ENCODE peak calls at places on chromosomes 13 and 19, in nine cellular contexts. X is aorta; D is kidney; P is lower lobe of right lung; V is CD8-positive, alpha-beta T cell; B is osteoblast; H is cardiac muscle cell; W is dorsolateral prefrontal cortex; Q is pancreas. C is an unnamed sample.

GRCh38 chr19:8308891-8309291 is 733 bp upstream of the CD320 start:
- DNase-seq in X (peak; percentile 43), D (peak; percentile 36), P (peak; percentile 30), V (no peak), B (no peak), H (no peak), W (no peak), Q (peak; percentile 33), C (no peak)

GRCh38 chr13:100645382-100645781 is 29.2 kb downstream of the TMTC4 start:
- DNase-seq in X (no peak), D (no peak), P (no peak), V (no peak), B (no peak), H (no peak), W (no peak), Q (no peak), C (no peak)

GRCh38 chr13:27599845-27600553 is 20.3 kb downstream of the LNX2 start:
- DNase-seq in X (no peak), D (no peak), P (no peak), V (no peak), B (peak; percentile 55), H (peak; percentile 47), W (no peak), Q (no peak), C (no peak)

GRCh38 chr13:73596382-73596781 is 537.6 kb downstream of the KLF5 start:
- DNase-seq in X (no peak), D (no peak), P (no peak), V (no peak), B (no peak), H (no peak), W (no peak), Q (no peak), C (no peak)

GRCh38 chr13:91314888-91315287 is 32.6 kb upstream of the MIR17HG start:
- DNase-seq in X (no peak), D (no peak), P (no peak), V (no peak), B (no peak), H (no peak), W (no peak), Q (no peak), C (no peak)

GRCh38 chr13:95710313-95710712 is 33.4 kb downstream of the DNAJC3 start:
- DNase-seq in X (no peak), D (no peak), P (no peak), V (no peak), B (no peak), H (no peak), W (no peak), Q (no peak), C (peak; percentile 20)

GRCh38 chr13:113863511-113864302 is at the start of gene GAS6:
- DNase-seq in X (no peak), D (peak; percentile 83), P (peak; percentile 64), V (no peak), B (peak; percentile 97), H (peak; percentile 74), W (no peak), Q (peak; percentile 80), C (no peak)

GRCh38 chr19:33662391-33662790 is 40.6 kb downstream of the CHST8 start:
- DNase-seq in X (no peak), D (no peak), P (no peak), V (no peak), B (no peak), H (no peak), W (no peak), Q (no peak), C (no peak)

GRCh38 chr19:43504426-43505185 is at the start of gene PHLDB3:
- DNase-seq in X (no peak), D (peak; percentile 88), P (peak; percentile 58), V (peak; percentile 57), B (peak; percentile 87), H (peak; percentile 48), W (no peak), Q (peak; percentile 86), C (no peak)

GRCh38 chr19:36215276-36216171 is 618 bp downstream of the ZNF146 start:
- DNase-seq in X (no peak), D (no peak), P (no peak), V (no peak), B (peak; percentile 27), H (peak; percentile 17), W (no peak), Q (no peak), C (no peak)

GRCh38 chr19:4732680-4733114 is 9.1 kb upstream of the DPP9 start:
- DNase-seq in X (no peak), D (no peak), P (no peak), V (peak; percentile 65), B (peak; percentile 93), H (peak; percentile 72), W (no peak), Q (no peak), C (no peak)

GRCh38 chr13:84570831-84571230 is 688.6 kb upstream of the SLITRK1 start:
- DNase-seq in X (no peak), D (no peak), P (no peak), V (no peak), B (peak; percentile 5), H (no peak), W (no peak), Q (no peak), C (no peak)

GRCh38 chr13:98216135-98216565 is 39.1 kb upstream of the RNF113B start:
- DNase-seq in X (peak; percentile 72), D (peak; percentile 89), P (no peak), V (no peak), B (peak; percentile 97), H (peak; percentile 62), W (no peak), Q (no peak), C (no peak)

GRCh38 chr19:14248578-14249011 is 42.6 kb upstream of the ADGRL1 start:
- DNase-seq in X (peak; percentile 58), D (peak; percentile 84), P (no peak), V (peak; percentile 38), B (peak; percentile 68), H (peak; percentile 82), W (peak; percentile 43), Q (peak; percentile 39), C (no peak)
- H3K27ac ChIP-seq in X (no peak overlapping the region), D (no peak overlapping the region), P (no peak overlapping the region), V (peak overlapping the region; percentile 30), B (no peak overlapping the region), H (no peak overlapping the region), W (peak overlapping the region; percentile 77), Q (no peak overlapping the region), C (no peak overlapping the region)

DNA sequence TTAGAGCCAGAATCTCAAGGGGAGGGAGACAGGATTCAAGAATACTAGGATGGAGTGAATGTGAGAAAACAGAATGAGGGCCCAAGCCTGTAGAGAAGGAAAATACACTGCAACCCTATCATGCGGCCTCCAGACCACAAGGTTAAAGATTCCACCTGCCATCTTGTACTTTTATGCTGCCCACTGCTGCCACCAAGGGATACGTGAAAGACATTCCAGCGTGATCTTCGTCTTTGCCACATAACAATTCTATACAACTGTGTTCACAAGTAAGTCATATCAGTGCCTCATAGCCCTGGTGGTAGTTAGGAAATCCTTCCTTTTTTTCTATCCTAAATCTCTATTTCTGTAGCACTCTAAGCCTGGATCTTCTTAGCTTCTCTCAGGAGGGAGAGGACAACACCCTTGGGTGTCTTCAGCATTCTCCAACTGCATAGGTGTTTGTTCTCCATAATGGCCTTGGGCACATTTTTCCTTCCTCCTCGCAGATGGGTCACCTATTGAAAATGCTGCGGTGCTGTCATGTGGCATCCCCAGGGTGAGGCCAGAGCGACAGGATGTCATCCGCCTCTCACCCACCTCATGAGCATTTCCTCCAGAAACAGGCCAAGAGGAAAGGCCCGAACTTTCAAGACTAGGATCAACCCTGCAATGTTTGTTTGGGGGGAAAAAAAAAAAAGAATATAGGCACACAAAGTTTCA is 13.6 kb downstream of the TPT1 start:
- DNase-seq in X (no peak), D (no peak), P (no peak), V (no peak), B (peak; percentile 8), H (no peak), W (no peak), Q (no peak), C (no peak)
- H3K27ac ChIP-seq in X (no peak overlapping the region), D (no peak overlapping the region), P (peak overlapping the region; percentile 48), V (no peak overlapping the region), B (peak overlapping the region; percentile 13), H (no peak overlapping the region), W (no peak overlapping the region), Q (no peak overlapping the region), C (peak overlapping the region; percentile 99)

DNA sequence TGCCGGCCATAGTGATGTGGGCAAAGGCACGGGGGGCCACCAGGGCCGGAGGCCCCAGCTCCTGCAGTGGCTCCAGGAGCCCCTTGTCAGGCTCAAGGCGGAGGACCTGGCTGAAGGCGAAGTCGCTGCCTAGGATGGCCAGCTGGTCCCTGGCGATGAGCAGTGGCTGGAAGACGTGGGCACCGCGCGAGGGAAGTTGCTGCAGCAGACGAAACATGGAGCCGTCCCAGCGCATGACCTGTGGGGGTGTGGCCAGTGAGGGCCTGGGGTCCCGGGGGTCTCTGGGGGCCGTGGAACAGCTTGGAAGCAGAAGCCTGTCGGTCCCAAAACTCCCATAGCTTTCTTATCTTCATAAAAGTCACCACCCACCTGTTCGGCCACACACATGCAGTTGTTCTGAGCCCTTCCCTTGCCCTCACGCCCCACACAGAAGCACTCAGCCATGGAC is 9.6 kb downstream of the LGI4 start:
- DNase-seq in X (no peak), D (peak; percentile 81), P (no peak), V (no peak), B (no peak), H (no peak), W (no peak), Q (no peak), C (no peak)
- H3K27ac ChIP-seq in X (no peak overlapping the region), D (no peak overlapping the region), P (peak overlapping the region; percentile 78), V (no peak overlapping the region), B (no peak overlapping the region), H (no peak overlapping the region), W (peak overlapping the region; percentile 98), Q (no peak overlapping the region), C (no peak overlapping the region)

GRCh38 chr13:33180009-33180804 is 105.3 kb downstream of the STARD13 start:
- DNase-seq in X (no peak), D (no peak), P (no peak), V (no peak), B (no peak), H (no peak), W (no peak), Q (no peak), C (no peak)

GRCh38 chr13:33182729-33183128 is 102.8 kb downstream of the STARD13 start:
- DNase-seq in X (no peak), D (no peak), P (no peak), V (no peak), B (no peak), H (no peak), W (no peak), Q (no peak), C (no peak)

GRCh38 chr13:33183431-33184130 is 102.0 kb downstream of the STARD13 start:
- DNase-seq in X (no peak), D (no peak), P (no peak), V (no peak), B (peak; percentile 53), H (no peak), W (no peak), Q (no peak), C (no peak)

GRCh38 chr13:33179463-33179862 is 106.1 kb downstream of the STARD13 start:
- DNase-seq in X (no peak), D (no peak), P (no peak), V (no peak), B (no peak), H (no peak), W (no peak), Q (no peak), C (no peak)

DNA sequence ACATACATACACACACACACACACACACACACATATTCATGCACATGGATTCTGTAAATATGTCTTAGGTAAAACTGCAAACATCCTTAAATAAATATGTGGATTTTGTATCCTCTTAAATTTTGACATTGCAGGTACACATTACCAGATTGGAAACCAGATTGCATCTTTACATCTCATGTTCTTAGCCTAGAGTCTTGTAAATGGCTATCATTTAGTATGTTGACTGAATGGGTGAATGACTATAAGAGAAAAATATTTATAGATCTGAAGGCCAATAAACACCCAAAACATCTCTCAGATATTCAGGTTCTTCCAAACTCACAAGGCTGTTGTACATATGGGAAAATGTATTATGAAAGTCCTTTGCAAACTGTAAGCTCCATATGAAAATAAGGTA is 104.3 kb downstream of the STARD13 start:
- DNase-seq in X (no peak), D (no peak), P (no peak), V (no peak), B (no peak), H (no peak), W (no peak), Q (no peak), C (no peak)
- H3K27ac ChIP-seq in X (no peak overlapping the region), D (no peak overlapping the region), P (no peak overlapping the region), V (no peak overlapping the region), B (no peak overlapping the region), H (no peak overlapping the region), W (no peak overlapping the region), Q (peak overlapping the region; percentile 76), C (no peak overlapping the region)

C was measured in epithelial cell of prostate.